ENCODE peak calls at places on chromosomes 13 and 19, in six cellular contexts. S, Z, T, P, G and B are unnamed samples.

GRCh38 chr19:12828494-12828893 is 5.9 kb downstream of the RTBDN start:
- DNase-seq in S (no peak), Z (no peak), T (peak), P (no peak), G (no peak), B (peak)

GRCh38 chr19:48881741-48882657 is 9.8 kb downstream of the PPP1R15A start:
- DNase-seq in S (no peak), Z (peak), T (no peak), P (no peak), G (no peak), B (no peak)

GRCh38 chr13:94481966-94482365 is 2.5 kb upstream of the DCT start:
- DNase-seq in S (no peak), Z (no peak), T (peak), P (no peak), G (peak), B (peak)

GRCh38 chr13:112885782-112886268 is 83.2 kb upstream of the MCF2L start:
- DNase-seq in S (no peak), Z (peak), T (peak), P (peak), G (peak), B (no peak)

GRCh38 chr19:23974941-23975340 is 60.3 kb downstream of the ZNF726 start:
- DNase-seq in S (no peak), Z (no peak), T (no peak), P (no peak), G (no peak), B (no peak)

GRCh38 chr13:72920097-72920496 is 138.2 kb downstream of the PIBF1 start:
- DNase-seq in S (no peak), Z (no peak), T (no peak), P (no peak), G (no peak), B (no peak)

GRCh38 chr13:110228936-110229904 is 77.7 kb downstream of the COL4A1 start:
- DNase-seq in S (no peak), Z (peak), T (no peak), P (no peak), G (no peak), B (no peak)

GRCh38 chr13:46908511-46908910 is 11.7 kb upstream of the HTR2A start:
- DNase-seq in S (no peak), Z (no peak), T (peak), P (no peak), G (no peak), B (no peak)

GRCh38 chr19:19407640-19407933 is 2.1 kb downstream of the GATAD2A start:
- DNase-seq in S (no peak), Z (no peak), T (no peak), P (no peak), G (no peak), B (no peak)

GRCh38 chr19:35856546-35857149 is at the start of gene KIRREL2:
- DNase-seq in S (no peak), Z (no peak), T (no peak), P (no peak), G (no peak), B (no peak)

DNA sequence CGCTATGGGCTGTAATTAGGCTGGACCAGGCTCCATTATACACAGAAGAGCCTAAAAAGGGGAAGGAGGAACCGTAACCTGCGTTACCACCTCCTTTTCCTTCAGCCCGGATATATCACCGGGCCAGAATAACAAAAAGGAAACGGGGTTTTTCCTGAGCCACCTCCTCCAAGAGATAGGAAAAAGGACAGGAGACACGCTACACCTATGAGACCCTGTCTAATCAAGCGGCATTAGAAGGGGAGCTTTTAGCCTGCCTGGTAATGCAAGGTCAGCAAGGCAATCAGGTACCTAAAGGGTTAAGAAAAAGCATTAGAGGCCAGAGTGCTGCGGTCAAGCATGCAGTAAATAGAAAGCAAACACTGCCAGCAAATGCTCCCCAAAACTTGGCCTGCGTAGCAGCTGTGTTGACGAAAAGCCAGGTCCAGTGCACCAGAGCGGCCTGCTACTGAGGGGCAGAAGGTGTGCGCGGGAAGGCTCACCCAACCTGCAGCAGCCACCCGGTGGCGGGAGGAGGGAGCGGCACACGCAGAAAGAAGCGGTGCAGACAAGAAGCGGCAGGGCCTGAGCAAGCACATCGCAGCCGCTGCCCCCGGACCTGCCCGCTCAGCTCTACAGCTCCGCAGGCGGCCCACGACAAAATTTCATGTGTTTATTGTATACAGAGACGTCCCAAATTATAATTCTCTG is 1466.1 kb downstream of the UQCRFS1 start:
- DNase-seq in S (no peak), Z (no peak), T (peak), P (no peak), G (peak), B (no peak)
- H3K4me3 ChIP-seq in S (no peak), Z (no peak), T (peak), P (peak), G (peak), B (no peak)

GRCh38 chr19:38642176-38642575 is 5.3 kb upstream of the ACTN4 start:
- DNase-seq in S (no peak), Z (no peak), T (no peak), P (no peak), G (no peak), B (no peak)
- H3K4me3 ChIP-seq in S (no peak), Z (no peak), T (no peak), P (no peak), G (no peak), B (no peak)

DNA sequence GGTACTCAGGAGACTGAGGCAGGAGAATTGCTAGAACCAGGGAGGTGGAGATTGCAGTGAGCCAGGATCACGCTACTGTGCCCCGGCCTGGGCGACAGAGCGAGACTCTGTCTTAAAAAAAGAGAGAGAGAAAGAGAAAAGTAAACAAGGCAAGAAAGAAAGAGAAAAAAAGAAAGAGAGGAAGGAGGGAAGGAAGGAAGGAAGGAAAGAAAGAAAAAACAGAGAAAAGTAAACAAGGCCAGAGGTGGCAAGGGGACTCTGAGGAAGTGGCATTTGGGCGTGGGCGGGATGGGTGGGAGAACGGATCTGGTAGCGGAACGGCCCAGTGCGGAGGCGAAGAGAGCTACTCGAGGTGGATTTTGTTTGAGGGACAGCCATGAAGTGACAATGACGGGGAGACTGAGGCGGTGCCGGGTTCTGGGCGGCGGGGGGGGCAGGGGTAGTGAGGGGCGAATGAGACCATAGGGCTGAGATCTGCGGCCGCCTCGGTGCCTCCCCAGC is 7.4 kb upstream of the ARRDC2 start:
- DNase-seq in S (no peak), Z (no peak), T (no peak), P (no peak), G (no peak), B (no peak)
- H3K4me3 ChIP-seq in S (peak), Z (no peak), T (peak), P (peak), G (peak), B (peak)

DNA sequence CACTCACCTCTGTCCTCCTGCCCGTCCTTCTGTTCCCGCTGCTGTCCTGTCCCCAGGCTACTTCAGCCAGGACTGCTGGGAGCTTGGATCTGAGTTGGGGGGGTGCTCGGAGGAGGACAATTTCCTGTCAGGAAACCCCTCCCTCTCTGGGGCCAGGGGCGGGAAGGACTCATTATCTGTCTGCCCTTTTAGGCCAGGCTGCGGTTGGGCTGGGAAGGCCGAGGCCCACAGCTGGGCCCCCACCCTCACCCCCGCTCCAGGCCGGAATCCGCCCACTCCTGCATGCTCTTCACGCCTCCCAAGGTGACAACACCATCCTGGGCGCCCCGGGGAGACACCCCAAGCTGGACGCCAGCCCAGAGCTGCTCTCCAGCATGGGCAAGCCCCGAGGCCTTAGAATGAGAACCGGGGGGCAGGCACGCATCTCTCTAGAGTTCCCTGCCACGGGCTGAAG is at the start of gene EXOC3L2:
- DNase-seq in S (no peak), Z (no peak), T (no peak), P (no peak), G (no peak), B (no peak)
- H3K4me3 ChIP-seq in S (no peak), Z (no peak), T (no peak), P (no peak), G (peak), B (no peak)